ENCODE peak calls at places on chromosomes 12 and 14, in four cellular contexts. C is K562, G is HepG2, V is H1. K is an unnamed sample.

GRCh38 chr12:123223241-123223668 is 9.7 kb downstream of the MPHOSPH9 start:
- DNase-seq in C (no peak), G (no peak), V (no peak), K (no peak)

GRCh38 chr14:21525571-21525970 is 575 bp downstream of the SALL2 start:
- DNase-seq in C (peak; percentile 64), G (no peak), V (no peak), K (no peak)

GRCh38 chr12:130521375-130522124 is 183.9 kb downstream of the PIWIL1 start:
- DNase-seq in C (no peak), G (no peak), V (no peak), K (no peak)

GRCh38 chr14:87863047-87863446 is 129.9 kb downstream of the GALC start:
- DNase-seq in C (no peak), G (no peak), V (no peak), K (no peak)

GRCh38 chr14:89284368-89285058 is 132.5 kb downstream of the FOXN3 start:
- DNase-seq in C (no peak), G (no peak), V (no peak), K (no peak)

GRCh38 chr14:31037709-31038221 is 11.6 kb upstream of the STRN3 start:
- DNase-seq in C (no peak), G (peak; percentile 85), V (no peak), K (no peak)

GRCh38 chr12:106445981-106446380 is 88.4 kb downstream of the POLR3B start:
- DNase-seq in C (no peak), G (no peak), V (no peak), K (no peak)

GRCh38 chr14:65478596-65478995 is 66.1 kb downstream of the FUT8 start:
- DNase-seq in C (no peak), G (no peak), V (no peak), K (no peak)

GRCh38 chr12:116882742-116883141 is 1.5 kb upstream of the HRK start:
- DNase-seq in C (no peak), G (no peak), V (no peak), K (no peak)

GRCh38 chr12:115946092-115946491 is 331.4 kb downstream of the MED13L start:
- DNase-seq in C (no peak), G (no peak), V (no peak), K (no peak)

GRCh38 chr14:76985021-76985420 is 43.5 kb downstream of the IRF2BPL start:
- DNase-seq in C (no peak), G (peak; percentile 41), V (no peak), K (no peak)

GRCh38 chr12:103664626-103665025 is 77.6 kb downstream of the STAB2 start:
- DNase-seq in C (no peak), G (no peak), V (no peak), K (no peak)
- TF ChIP-seq HDAC6 in C (no peak), G (no peak), V (no peak), K (no peak)

DNA sequence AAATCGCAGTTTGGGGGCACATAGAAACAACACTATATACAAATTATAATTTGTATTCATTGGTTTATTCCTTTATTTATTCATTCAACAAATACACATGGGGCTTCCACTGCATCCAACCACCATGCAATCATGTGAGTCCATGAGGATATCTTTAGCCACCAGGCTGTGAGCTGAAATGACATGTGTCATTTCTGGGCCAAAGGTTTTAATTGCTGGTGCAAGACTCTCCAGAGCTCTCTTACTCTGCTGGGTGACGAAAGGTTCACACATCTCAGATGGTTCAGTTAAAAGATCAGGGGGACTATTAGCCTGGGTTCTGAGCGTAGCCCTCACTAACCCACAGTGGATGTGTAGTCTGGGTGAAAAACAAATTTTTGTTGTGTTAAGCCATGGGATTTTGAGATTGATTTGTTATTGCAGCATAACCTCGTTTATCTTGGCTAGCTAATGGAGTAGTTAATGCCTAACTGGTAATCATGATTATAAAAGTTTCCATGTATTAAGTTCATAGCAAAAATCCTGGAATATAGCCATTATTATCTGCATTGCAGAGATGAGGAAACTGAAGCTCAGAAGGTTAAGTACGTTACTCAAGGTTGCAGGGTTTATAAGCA is 251.5 kb downstream of the RMST start:
- DNase-seq in C (no peak), G (no peak), V (no peak), K (no peak)
- TF ChIP-seq HDAC6 in C (no peak), G (no peak), V (no peak), K (no peak)

GRCh38 chr12:125105600-125105999 is 40.4 kb downstream of the AACS start:
- DNase-seq in C (no peak), G (no peak), V (no peak), K (no peak)
- TF ChIP-seq HDAC6 in C (no peak), G (no peak), V (no peak), K (no peak)

GRCh38 chr14:91114079-91115065 is 499 bp downstream of the DGLUCY start:
- DNase-seq in C (peak; percentile 77), G (peak; percentile 79), V (peak; percentile 88), K (peak; percentile 86)

GRCh38 chr14:91113829-91114078 is at the start of gene DGLUCY:
- DNase-seq in C (no peak), G (no peak), V (no peak), K (no peak)

GRCh38 chr14:91112172-91112571 is 1.7 kb upstream of the DGLUCY start:
- DNase-seq in C (no peak), G (no peak), V (no peak), K (no peak)

GRCh38 chr14:91108941-91109611 is 4.8 kb upstream of the DGLUCY start:
- DNase-seq in C (no peak), G (no peak), V (no peak), K (no peak)

DNA sequence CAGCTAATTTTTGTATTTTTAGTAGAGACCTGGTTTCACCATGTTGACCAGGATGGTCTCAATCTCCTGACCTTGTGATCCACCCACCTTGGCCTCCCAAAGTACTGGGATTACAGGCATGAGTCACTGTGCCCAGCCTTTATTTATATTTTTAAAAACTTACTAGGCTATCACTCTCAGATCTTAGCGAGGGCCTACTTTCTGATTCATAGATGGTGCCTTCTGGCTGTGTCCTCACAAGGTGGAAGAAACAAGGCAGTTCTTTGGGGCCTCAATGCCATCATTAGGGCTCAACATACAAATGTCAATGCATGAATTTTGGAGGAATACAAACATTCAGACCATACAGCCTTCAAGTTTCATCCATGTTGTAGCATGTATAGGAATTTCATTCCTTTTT is 2.4 kb upstream of the DGLUCY start:
- DNase-seq in C (no peak), G (no peak), V (no peak), K (no peak)
- TF ChIP-seq HDAC6 in C (no peak), G (no peak), V (no peak), K (no peak)

GRCh38 chr14:69046468-69046867 is 67.4 kb upstream of the ACTN1 start:
- DNase-seq in C (no peak), G (no peak), V (no peak), K (no peak)
- TF ChIP-seq HDAC6 in C (no peak), G (no peak), V (no peak), K (no peak)